ENCODE peak calls at places on chromosomes 11 and 22, in ten cellular contexts. R is HuH-7.5; T is activated T-helper 1 cell treated with anti-CD3 and anti-CD28 coated beads, Interleukin-12 subunit alpha, Interleukin-12 subunit beta, Interleukin-2, Interleukin-4 antibody, amounts not matched to agents 30 ng/mL and 10 ng/mL and 1 ng/mL, durations not matched to agents 14 hours and 24 hours and 36 hours; B is thoracic aorta; Z is right lobe of liver; F is PC-3; K is HEK293T; P is GF-D8; M is RWPE1; N is foreskin fibroblast. W is an unnamed sample.

GRCh38 chr11:35247428-35247827 is 108.5 kb downstream of the CD44 start:
- DNase-seq in R (no peak), T (no peak), B (no peak), Z (no peak), F (no peak), K (no peak), P (no peak), M (no peak), N (no peak), W (no peak)

GRCh38 chr11:100356035-100356434 is 331.1 kb upstream of the ARHGAP42 start:
- DNase-seq in R (no peak), T (no peak), B (no peak), Z (no peak), F (no peak), K (no peak), P (no peak), M (no peak), N (no peak), W (no peak)

GRCh38 chr11:73085189-73085875 is 56.8 kb downstream of the FCHSD2 start:
- DNase-seq in R (no peak), T (no peak), B (no peak), Z (no peak), F (peak), K (no peak), P (no peak), M (no peak), N (peak), W (no peak)

GRCh38 chr11:5242933-5243844 is 6.5 kb downstream of the HBG1 start:
- DNase-seq in R (no peak), T (no peak), B (no peak), Z (no peak), F (no peak), K (no peak), P (no peak), M (no peak), N (no peak), W (no peak)

GRCh38 chr22:45834241-45834640 is 142.7 kb downstream of the WNT7B start:
- DNase-seq in R (no peak), T (no peak), B (no peak), Z (no peak), F (no peak), K (no peak), P (no peak), M (no peak), N (no peak), W (no peak)

GRCh38 chr11:116312560-116313340 is 460.0 kb downstream of the BUD13 start:
- DNase-seq in R (no peak), T (no peak), B (no peak), Z (peak), F (no peak), K (no peak), P (peak), M (peak), N (no peak), W (peak)

GRCh38 chr22:46740910-46741785 is 3.1 kb upstream of the CERK start:
- DNase-seq in R (no peak), T (no peak), B (no peak), Z (peak), F (no peak), K (no peak), P (no peak), M (no peak), N (no peak), W (no peak)

GRCh38 chr11:107953506-107953905 is 25.3 kb downstream of the RAB39A start:
- DNase-seq in R (no peak), T (no peak), B (no peak), Z (no peak), F (no peak), K (no peak), P (no peak), M (no peak), N (no peak), W (no peak)

GRCh38 chr11:122920579-122920978 is 38.0 kb downstream of the JHY start:
- DNase-seq in R (no peak), T (no peak), B (no peak), Z (no peak), F (no peak), K (no peak), P (no peak), M (no peak), N (no peak), W (peak)

GRCh38 chr11:111378185-111378772 is 796 bp downstream of the POU2AF1 start:
- DNase-seq in R (no peak), T (no peak), B (no peak), Z (no peak), F (no peak), K (no peak), P (no peak), M (peak), N (no peak), W (no peak)

GRCh38 chr11:29448246-29448877 is 568.5 kb downstream of the KCNA4 start:
- DNase-seq in R (no peak), T (no peak), B (no peak), Z (no peak), F (peak), K (peak), P (no peak), M (peak), N (no peak), W (peak)

GRCh38 chr11:120089036-120090001 is 48.6 kb downstream of the TRIM29 start:
- DNase-seq in R (no peak), T (no peak), B (peak), Z (no peak), F (no peak), K (no peak), P (no peak), M (no peak), N (no peak), W (no peak)

GRCh38 chr11:102974552-102975280 is 19.2 kb upstream of the MMP13 start:
- DNase-seq in R (no peak), T (no peak), B (no peak), Z (no peak), F (peak), K (no peak), P (no peak), M (peak), N (peak), W (peak)

GRCh38 chr11:112852141-112852853 is 108.9 kb upstream of the NCAM1 start:
- DNase-seq in R (no peak), T (no peak), B (no peak), Z (no peak), F (peak), K (no peak), P (no peak), M (peak), N (peak), W (no peak)

GRCh38 chr22:42608481-42609361 is 6.0 kb downstream of the POLDIP3 start:
- DNase-seq in R (no peak), T (no peak), B (no peak), Z (no peak), F (peak), K (no peak), P (no peak), M (no peak), N (peak), W (no peak)

GRCh38 chr11:33984682-33985389 is 66.7 kb upstream of the CAPRIN1 start:
- DNase-seq in R (no peak), T (no peak), B (no peak), Z (no peak), F (peak), K (no peak), P (no peak), M (no peak), N (no peak), W (no peak)

GRCh38 chr11:75328426-75329277 is 22.8 kb downstream of the ARRB1 start:
- DNase-seq in R (peak), T (peak), B (no peak), Z (peak), F (peak), K (peak), P (peak), M (peak), N (peak), W (peak)

GRCh38 chr11:66694732-66695207 is 17.1 kb upstream of the RBM4B start:
- DNase-seq in R (peak), T (peak), B (peak), Z (peak), F (peak), K (peak), P (peak), M (peak), N (peak), W (peak)

GRCh38 chr11:128550967-128551522 is 36.3 kb downstream of the ETS1 start:
- DNase-seq in R (no peak), T (no peak), B (no peak), Z (no peak), F (no peak), K (no peak), P (no peak), M (no peak), N (no peak), W (no peak)

GRCh38 chr11:75376175-75376574 is 23.1 kb upstream of the RPS3 start:
- DNase-seq in R (no peak), T (no peak), B (no peak), Z (no peak), F (peak), K (no peak), P (no peak), M (no peak), N (no peak), W (no peak)

GRCh38 chr22:31603574-31603973 is 58.4 kb downstream of the PISD start:
- DNase-seq in R (no peak), T (no peak), B (no peak), Z (no peak), F (no peak), K (no peak), P (no peak), M (no peak), N (no peak), W (no peak)

GRCh38 chr11:43925932-43926505 is 16.4 kb upstream of the C11orf96 start:
- DNase-seq in R (no peak), T (no peak), B (no peak), Z (no peak), F (no peak), K (no peak), P (no peak), M (no peak), N (no peak), W (no peak)

GRCh38 chr11:63010934-63011439 is 4.7 kb downstream of the SLC22A8 start:
- DNase-seq in R (no peak), T (no peak), B (no peak), Z (no peak), F (no peak), K (no peak), P (no peak), M (no peak), N (no peak), W (no peak)

GRCh38 chr11:33701302-33701701 is 676 bp upstream of the C11orf91 start:
- DNase-seq in R (no peak), T (no peak), B (no peak), Z (no peak), F (peak), K (no peak), P (no peak), M (no peak), N (peak), W (no peak)

GRCh38 chr11:117465236-117465997 is 137.8 kb downstream of the CEP164 start:
- DNase-seq in R (no peak), T (no peak), B (no peak), Z (no peak), F (no peak), K (no peak), P (no peak), M (no peak), N (no peak), W (no peak)

GRCh38 chr22:43197271-43197941 is 10.5 kb upstream of the TTLL12 start:
- DNase-seq in R (no peak), T (no peak), B (no peak), Z (no peak), F (no peak), K (no peak), P (no peak), M (no peak), N (peak), W (peak)

GRCh38 chr11:63711838-63712237 is 30.5 kb downstream of the RTN3 start:
- DNase-seq in R (no peak), T (no peak), B (no peak), Z (no peak), F (no peak), K (no peak), P (no peak), M (no peak), N (no peak), W (no peak)

GRCh38 chr22:29916007-29916544 is 33.1 kb downstream of the MTMR3 start:
- DNase-seq in R (no peak), T (no peak), B (no peak), Z (no peak), F (no peak), K (peak), P (no peak), M (no peak), N (no peak), W (no peak)

GRCh38 chr11:124470516-124471231 is 25.2 kb upstream of the OR8B8 start:
- DNase-seq in R (no peak), T (no peak), B (no peak), Z (no peak), F (no peak), K (no peak), P (no peak), M (no peak), N (no peak), W (no peak)

GRCh38 chr22:41217553-41218157 is 12.5 kb downstream of the L3MBTL2 start:
- DNase-seq in R (no peak), T (peak), B (no peak), Z (no peak), F (no peak), K (no peak), P (peak), M (peak), N (peak), W (peak)

GRCh38 chr11:36015806-36016205 is 71.9 kb downstream of the LDLRAD3 start:
- DNase-seq in R (no peak), T (no peak), B (no peak), Z (no peak), F (no peak), K (no peak), P (no peak), M (no peak), N (no peak), W (no peak)

GRCh38 chr11:34632105-34632780 is 11.3 kb downstream of the EHF start:
- DNase-seq in R (no peak), T (no peak), B (no peak), Z (no peak), F (peak), K (no peak), P (no peak), M (no peak), N (no peak), W (no peak)

GRCh38 chr11:70060611-70061293 is 17.4 kb upstream of the ANO1 start:
- DNase-seq in R (no peak), T (no peak), B (no peak), Z (no peak), F (no peak), K (no peak), P (no peak), M (no peak), N (no peak), W (no peak)

GRCh38 chr11:122879785-122880184 is 2.8 kb upstream of the JHY start:
- DNase-seq in R (no peak), T (no peak), B (no peak), Z (no peak), F (no peak), K (no peak), P (no peak), M (no peak), N (no peak), W (no peak)

GRCh38 chr11:60334005-60334620 is 7.1 kb downstream of the MS4A6E start:
- DNase-seq in R (peak), T (peak), B (no peak), Z (no peak), F (peak), K (peak), P (no peak), M (peak), N (no peak), W (peak)

GRCh38 chr11:119285431-119285830 is 31.5 kb downstream of the MCAM start:
- DNase-seq in R (no peak), T (no peak), B (no peak), Z (no peak), F (no peak), K (no peak), P (no peak), M (no peak), N (no peak), W (no peak)

GRCh38 chr11:12745787-12746186 is 71.6 kb downstream of the TEAD1 start:
- DNase-seq in R (no peak), T (no peak), B (no peak), Z (no peak), F (no peak), K (no peak), P (no peak), M (no peak), N (no peak), W (no peak)

GRCh38 chr11:21641839-21642238 is 551.0 kb upstream of the ANO5 start:
- DNase-seq in R (no peak), T (no peak), B (no peak), Z (no peak), F (no peak), K (no peak), P (no peak), M (no peak), N (no peak), W (no peak)

W was measured in SW480.